ENCODE peak calls at places on chromosomes 16 and 17, in four cellular contexts. X, V, K and N are unnamed samples.

GRCh38 chr16:74035816-74036215 is 260.8 kb upstream of the PSMD7 start:
- DNase-seq in K (peak), V (peak), X (no peak), N (no peak)

GRCh38 chr17:67836205-67836987 is 11.1 kb downstream of the BPTF start:
- DNase-seq in K (no peak), X (no peak), V (no peak), N (no peak)

GRCh38 chr17:64162575-64162974 is 32.6 kb upstream of the ERN1 start:
- DNase-seq in K (no peak), X (no peak), V (no peak), N (no peak)

GRCh38 chr17:78034429-78035091 is 76.1 kb downstream of the TNRC6C start:
- DNase-seq in V (no peak), K (no peak), X (no peak), N (peak)

GRCh38 chr17:49225554-49226236 is 4.9 kb downstream of the PHOSPHO1 start:
- DNase-seq in K (no peak), X (no peak), V (no peak), N (no peak)

GRCh38 chr17:50028207-50029120 is 27.4 kb upstream of the ITGA3 start:
- DNase-seq in X (no peak), K (no peak), V (no peak), N (peak)

GRCh38 chr16:1426734-1427451 is 4.0 kb upstream of the PERCC1 start:
- DNase-seq in V (no peak), K (no peak), X (peak), N (no peak)

GRCh38 chr16:85479972-85480726 is 133.0 kb upstream of the GSE1 start:
- DNase-seq in V (no peak), K (no peak), X (peak), N (no peak)

GRCh38 chr17:76735006-76735405 is 2.1 kb downstream of the SRSF2 start:
- DNase-seq in X (no peak), V (peak), K (no peak), N (peak)

GRCh38 chr17:11935734-11936406 is 61.4 kb downstream of the ZNF18 start:
- DNase-seq in K (peak), X (peak), V (peak), N (peak)

GRCh38 chr16:89956511-89957213 is 8.1 kb downstream of the DEF8 start:
- DNase-seq in K (no peak), V (no peak), X (no peak), N (no peak)

GRCh38 chr17:17873450-17873991 is 36.7 kb upstream of the SREBF1 start:
- DNase-seq in X (no peak), V (no peak), K (no peak), N (no peak)

GRCh38 chr16:80806957-80807356 is 2.6 kb upstream of the CDYL2 start:
- DNase-seq in V (peak), K (no peak), X (no peak), N (peak)

GRCh38 chr16:83717814-83718213 is 90.0 kb upstream of the HSBP1 start:
- DNase-seq in K (no peak), X (no peak), V (no peak), N (peak)

GRCh38 chr17:83076930-83077329 is 2.5 kb upstream of the METRNL start:
- DNase-seq in V (no peak), X (no peak), K (no peak), N (no peak)

GRCh38 chr16:868386-868755 is 67.8 kb upstream of the GNG13 start:
- DNase-seq in K (no peak), X (no peak), V (no peak), N (no peak)

GRCh38 chr16:20517149-20517548 is 59.0 kb downstream of the ACSM2B start:
- DNase-seq in X (no peak), K (no peak), V (no peak), N (no peak)

GRCh38 chr17:64504769-64505319 is 1.2 kb downstream of the DDX5 start:
- DNase-seq in V (peak), K (no peak), X (no peak), N (peak)

GRCh38 chr16:29809850-29810698 is 1.9 kb upstream of the PRRT2 start:
- DNase-seq in K (no peak), V (no peak), X (no peak), N (no peak)

GRCh38 chr17:63881935-63882601 is at the start of gene GH2:
- DNase-seq in V (peak), X (peak), K (peak), N (peak)

GRCh38 chr16:79137528-79137927 is 463.0 kb downstream of the MAF start:
- DNase-seq in K (no peak), V (no peak), X (no peak), N (no peak)

GRCh38 chr16:72427786-72428480 is 256.0 kb upstream of the PMFBP1 start:
- DNase-seq in X (no peak), V (no peak), K (no peak), N (no peak)

GRCh38 chr16:29674188-29674587 is 4.8 kb upstream of the QPRT start:
- DNase-seq in X (no peak), V (no peak), K (no peak), N (no peak)

GRCh38 chr16:89589241-89589926 is 13.8 kb downstream of the CPNE7 start:
- DNase-seq in V (no peak), X (no peak), K (no peak), N (no peak)

GRCh38 chr17:75807861-75808260 is 23.3 kb downstream of the UNK start:
- DNase-seq in V (no peak), K (no peak), X (no peak), N (no peak)

GRCh38 chr16:66058181-66058580 is 308.3 kb upstream of the CDH5 start:
- DNase-seq in X (no peak), K (no peak), V (no peak), N (no peak)
- TF ChIP-seq JUN in X (no peak), K (no peak), V (no peak), N (no peak)

GRCh38 chr17:47323382-47324223 is at the start of gene EFCAB13:
- DNase-seq in X (peak), K (peak), V (peak), N (peak)
- TF ChIP-seq CTCF in X (peak), K (peak), V (peak), N (no peak)

GRCh38 chr17:36808181-36808661 is 129.1 kb upstream of the LHX1 start:
- DNase-seq in K (peak), X (no peak), V (no peak), N (no peak)
- TF ChIP-seq EZH2 in K (no peak), X (peak), V (no peak), N (peak)

GRCh38 chr16:17302213-17302612 is 168.5 kb downstream of the XYLT1 start:
- DNase-seq in X (no peak), K (no peak), V (no peak), N (no peak)
- TF ChIP-seq JUN in X (no peak), K (no peak), V (no peak), N (no peak)

GRCh38 chr17:74329378-74329777 is 3.4 kb downstream of the KIF19 start:
- DNase-seq in V (no peak), X (no peak), K (no peak), N (no peak)
- TF ChIP-seq CTCF in V (no peak), X (no peak), K (no peak), N (no peak)

GRCh38 chr17:51032850-51033249 is 87.8 kb downstream of the SPAG9 start:
- DNase-seq in K (no peak), X (no peak), V (no peak), N (no peak)

GRCh38 chr17:51029568-51030463 is 90.9 kb downstream of the SPAG9 start:
- DNase-seq in X (no peak), V (no peak), K (no peak), N (peak)

GRCh38 chr17:51036084-51036483 is 84.6 kb downstream of the SPAG9 start:
- DNase-seq in X (no peak), K (no peak), V (no peak), N (no peak)

GRCh38 chr17:51034800-51035199 is 85.9 kb downstream of the SPAG9 start:
- DNase-seq in K (no peak), X (no peak), V (no peak), N (no peak)

DNA sequence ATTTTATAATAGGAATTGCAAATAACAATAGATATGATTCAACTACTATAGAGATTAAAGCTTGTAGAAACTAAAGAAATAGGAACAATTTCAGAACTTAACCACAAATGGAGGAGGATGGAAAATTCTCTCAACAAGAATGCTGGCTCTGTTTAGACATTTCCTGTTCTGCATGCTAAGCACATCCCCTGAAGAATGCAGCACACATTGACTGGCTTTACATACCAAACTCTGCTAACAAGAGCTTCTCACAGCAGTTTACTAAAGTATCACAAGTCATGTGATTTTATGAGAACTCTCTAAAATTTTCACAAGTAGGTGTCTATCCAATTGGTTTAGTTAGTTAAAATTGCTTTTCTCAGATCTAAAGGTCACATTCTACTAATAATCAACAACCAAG is 85.2 kb downstream of the SPAG9 start:
- DNase-seq in V (no peak), X (no peak), K (no peak), N (peak)
- TF ChIP-seq EZH2 in V (no peak), X (no peak), K (no peak), N (no peak)